ENCODE peak calls at places on chromosomes 2 and 18, in ten cellular contexts. L is HCT116, U is spleen, C is vagina, G is stomach, A is H1, E is sigmoid colon, K is breast epithelium, P is Panc1, T is HepG2. I is an unnamed sample.

GRCh38 chr18:56490942-56491341 is 147.4 kb downstream of the TXNL1 start:
- DNase-seq in L (no peak), U (no peak), C (no peak), G (no peak), A (no peak), E (no peak), K (no peak), P (no peak), T (no peak), I (no peak)

GRCh38 chr2:47005687-47006086 is 90.1 kb upstream of the MCFD2 start:
- DNase-seq in L (no peak), U (no peak), C (no peak), G (no peak), A (no peak), E (no peak), K (no peak), P (no peak), T (no peak), I (no peak)

GRCh38 chr2:174634130-174635014 is 36.8 kb upstream of the WIPF1 start:
- DNase-seq in L (no peak), U (peak), C (no peak), G (no peak), A (no peak), E (no peak), K (no peak), P (no peak), T (no peak), I (no peak)

GRCh38 chr2:117269574-117269973 is 544.9 kb upstream of the DDX18 start:
- DNase-seq in L (no peak), U (no peak), C (no peak), G (no peak), A (no peak), E (no peak), K (no peak), P (no peak), T (no peak), I (no peak)

GRCh38 chr2:10426726-10427567 is 21.2 kb downstream of the ODC1 start:
- DNase-seq in L (no peak), U (peak), C (no peak), G (no peak), A (no peak), E (no peak), K (no peak), P (no peak), T (no peak), I (no peak)

GRCh38 chr2:96906719-96907404 is 37.0 kb upstream of the SEMA4C start:
- DNase-seq in L (no peak), U (no peak), C (no peak), G (no peak), A (peak), E (peak), K (no peak), P (no peak), T (no peak), I (no peak)

GRCh38 chr2:231928481-231928880 is 2.3 kb upstream of the NPPC start:
- DNase-seq in L (no peak), U (peak), C (no peak), G (peak), A (peak), E (peak), K (peak), P (no peak), T (peak), I (no peak)

GRCh38 chr2:86001326-86001725 is 104.4 kb downstream of the POLR1A start:
- DNase-seq in L (no peak), U (peak), C (no peak), G (no peak), A (no peak), E (no peak), K (no peak), P (no peak), T (no peak), I (no peak)

GRCh38 chr2:48900321-48901014 is 144.9 kb upstream of the LHCGR start:
- DNase-seq in L (no peak), U (no peak), C (no peak), G (no peak), A (no peak), E (no peak), K (no peak), P (no peak), T (no peak), I (no peak)

GRCh38 chr18:34821669-34822210 is 111.6 kb downstream of the DTNA start:
- DNase-seq in L (no peak), U (no peak), C (no peak), G (no peak), A (no peak), E (no peak), K (no peak), P (no peak), T (peak), I (no peak)

GRCh38 chr2:177332992-177333388 is 59.6 kb upstream of the AGPS start:
- DNase-seq in L (no peak), U (no peak), C (no peak), G (no peak), A (no peak), E (no peak), K (no peak), P (no peak), T (no peak), I (no peak)

GRCh38 chr2:237306787-237307170 is 107.2 kb downstream of the COL6A3 start:
- DNase-seq in L (no peak), U (no peak), C (no peak), G (no peak), A (no peak), E (no peak), K (no peak), P (no peak), T (no peak), I (no peak)

GRCh38 chr18:26909599-26910290 is 44.2 kb upstream of the AQP4 start:
- DNase-seq in L (no peak), U (no peak), C (no peak), G (no peak), A (no peak), E (no peak), K (no peak), P (no peak), T (peak), I (no peak)

GRCh38 chr2:168798076-168798887 is 4.2 kb upstream of the NOSTRIN start:
- DNase-seq in L (no peak), U (no peak), C (no peak), G (no peak), A (no peak), E (no peak), K (no peak), P (no peak), T (no peak), I (no peak)

GRCh38 chr18:74834424-74835309 is 237.0 kb downstream of the ZNF407 start:
- DNase-seq in L (no peak), U (no peak), C (no peak), G (no peak), A (no peak), E (no peak), K (no peak), P (no peak), T (peak), I (no peak)

DNA sequence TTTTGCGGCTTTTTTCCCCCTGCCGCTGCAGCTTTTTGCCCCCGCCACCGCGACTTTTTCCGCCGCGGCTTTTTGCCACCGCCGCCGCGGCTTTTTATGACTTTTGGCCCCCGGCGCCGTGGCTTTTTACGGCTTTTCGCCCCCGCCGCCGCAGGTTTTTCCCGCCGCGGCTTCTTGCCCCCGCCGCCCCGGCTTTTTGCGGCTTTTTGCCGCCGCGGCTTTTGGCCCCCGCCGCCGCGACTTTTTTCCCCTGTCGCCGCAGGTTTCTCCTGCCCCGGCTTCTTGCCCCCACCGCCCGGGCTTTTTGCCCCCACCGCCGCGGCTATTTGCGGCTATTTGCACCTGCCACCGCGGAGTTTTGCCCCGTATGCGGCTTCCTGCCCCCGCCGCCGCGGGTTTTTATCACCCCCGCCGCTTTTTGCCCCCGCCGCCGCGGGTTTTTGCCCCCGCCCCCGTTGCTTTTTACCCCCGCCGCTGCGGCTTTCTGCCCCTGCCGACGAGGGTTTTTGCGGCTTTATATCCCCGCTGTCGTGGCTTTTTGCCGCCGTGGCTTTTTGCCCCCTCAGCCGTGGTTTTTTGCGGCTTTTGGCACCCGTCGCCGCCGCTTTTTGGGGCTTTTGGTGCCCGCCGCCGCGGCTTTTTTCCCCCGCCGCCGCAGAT is 2750.9 kb downstream of the RPIA start:
- DNase-seq in L (no peak), U (peak), C (peak), G (peak), A (peak), E (peak), K (peak), P (no peak), T (no peak), I (no peak)
- H3K4me3 ChIP-seq in L (no peak), U (peak), C (peak), G (peak), A (no peak), E (peak), K (peak), P (peak), T (peak), I (peak)

GRCh38 chr2:230797515-230798495 is 66.9 kb upstream of the ITM2C start:
- DNase-seq in L (no peak), U (no peak), C (no peak), G (no peak), A (no peak), E (no peak), K (no peak), P (no peak), T (no peak), I (no peak)
- TF ChIP-seq POLR2AphosphoS5 in L (no peak), U (no peak), C (no peak), G (no peak), A (no peak), E (no peak), K (no peak), P (no peak), T (no peak), I (no peak)

DNA sequence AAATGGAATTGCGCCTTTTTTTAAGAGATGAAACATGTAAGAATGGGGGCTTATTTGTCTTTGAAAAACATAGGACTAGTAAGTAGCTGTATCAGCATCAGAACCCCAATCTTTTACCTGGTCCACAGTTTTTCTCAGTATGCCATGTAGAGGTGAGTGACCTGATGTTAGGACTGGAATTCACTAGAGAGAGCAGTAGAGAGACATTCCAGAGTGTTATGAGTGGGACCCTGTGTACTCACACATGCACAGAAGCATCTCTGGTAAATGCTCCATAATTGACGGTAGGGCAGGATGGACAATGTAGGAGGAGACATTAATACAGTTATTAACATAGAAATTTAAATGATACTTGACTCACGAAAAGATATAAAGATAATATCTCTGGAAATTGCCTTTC is 1.4 kb upstream of the GALNT13 start:
- DNase-seq in L (no peak), U (no peak), C (no peak), G (no peak), A (no peak), E (no peak), K (no peak), P (no peak), T (peak), I (no peak)
- H3K4me3 ChIP-seq in L (no peak), U (no peak), C (no peak), G (no peak), A (no peak), E (no peak), K (no peak), P (no peak), T (no peak), I (no peak)

GRCh38 chr2:206863196-206863595 is 76.1 kb upstream of the CPO start:
- DNase-seq in L (no peak), U (no peak), C (no peak), G (no peak), A (no peak), E (no peak), K (no peak), P (no peak), T (no peak), I (no peak)
- TF ChIP-seq POLR2AphosphoS5 in L (no peak), U (no peak), C (no peak), G (no peak), A (no peak), E (no peak), K (no peak), P (no peak), T (no peak), I (no peak)

GRCh38 chr2:153875801-153876466 is 4.2 kb downstream of the GALNT13 start:
- DNase-seq in L (no peak), U (no peak), C (no peak), G (no peak), A (no peak), E (no peak), K (no peak), P (no peak), T (no peak), I (no peak)

GRCh38 chr2:153873062-153874048 is 1.6 kb downstream of the GALNT13 start:
- DNase-seq in L (no peak), U (peak), C (no peak), G (no peak), A (peak), E (no peak), K (no peak), P (no peak), T (no peak), I (no peak)

GRCh38 chr2:153866595-153866994 is 5.1 kb upstream of the GALNT13 start:
- DNase-seq in L (no peak), U (no peak), C (no peak), G (no peak), A (no peak), E (no peak), K (no peak), P (no peak), T (no peak), I (no peak)

GRCh38 chr2:153871231-153872221 is at the start of gene GALNT13:
- DNase-seq in L (no peak), U (peak), C (no peak), G (no peak), A (peak), E (peak), K (no peak), P (no peak), T (peak), I (no peak)

DNA sequence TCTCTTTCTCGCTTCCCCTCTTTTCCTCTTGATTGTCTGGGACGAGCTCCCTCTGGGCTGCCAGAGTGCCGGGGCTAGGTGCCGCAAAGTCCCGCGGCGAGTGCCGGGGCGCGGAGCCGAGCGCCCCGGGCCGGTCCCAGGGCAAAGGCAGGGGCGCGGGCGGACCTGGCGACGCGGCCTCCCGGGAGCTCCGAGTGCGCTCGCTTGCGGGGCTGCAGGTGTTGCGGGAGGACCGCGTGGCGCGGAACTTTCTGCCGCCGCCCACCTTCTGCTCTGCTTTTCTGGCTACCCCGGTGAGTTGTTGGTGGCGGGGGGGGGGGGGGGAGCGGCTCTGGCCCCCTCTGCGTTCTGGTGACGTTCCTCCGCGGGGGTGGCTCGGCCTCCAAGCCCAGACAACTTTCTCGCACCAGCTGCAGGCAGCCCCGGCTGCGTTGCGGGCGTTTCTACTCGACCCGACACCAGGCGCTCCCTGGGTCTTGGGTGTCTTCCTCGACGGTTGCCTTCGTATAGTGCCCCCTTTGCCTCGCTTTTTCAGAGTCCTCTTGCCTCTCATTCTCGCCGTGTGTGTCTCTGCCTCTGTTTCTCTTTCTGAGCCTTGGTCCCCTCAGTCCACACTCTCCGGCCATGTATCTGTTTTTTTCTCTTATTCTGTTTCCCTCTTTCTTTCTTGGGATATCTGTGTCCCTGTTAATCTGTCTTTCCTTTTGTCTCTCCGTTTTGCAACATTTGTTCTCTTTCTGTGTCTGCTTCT is 764 bp downstream of the GALNT13 start:
- DNase-seq in L (no peak), U (peak), C (no peak), G (no peak), A (peak), E (no peak), K (no peak), P (no peak), T (no peak), I (no peak)
- H3K4me3 ChIP-seq in L (no peak), U (no peak), C (peak), G (peak), A (peak), E (peak), K (peak), P (no peak), T (peak), I (no peak)

DNA sequence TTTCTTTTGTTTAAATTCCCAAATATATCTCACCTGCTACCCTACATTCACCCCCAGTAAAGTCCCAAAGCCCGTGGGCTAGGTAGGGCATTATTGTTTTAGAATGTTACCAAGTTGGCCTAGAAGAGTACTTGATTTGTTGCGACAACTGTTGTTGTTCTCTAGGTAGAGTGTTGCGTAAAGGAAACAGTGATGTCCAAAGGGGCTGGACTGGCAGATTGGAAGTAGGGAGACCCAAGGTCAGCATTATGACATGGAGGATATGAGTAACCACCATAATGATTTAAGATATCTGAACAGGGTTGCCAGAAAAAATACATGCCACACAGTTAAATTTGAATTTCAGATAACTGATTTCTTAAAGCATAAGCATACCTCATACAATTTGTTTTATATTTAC is 39.2 kb downstream of the SCN1A start:
- DNase-seq in L (no peak), U (no peak), C (no peak), G (no peak), A (no peak), E (no peak), K (no peak), P (no peak), T (peak), I (no peak)
- TF ChIP-seq POLR2AphosphoS5 in L (no peak), U (no peak), C (no peak), G (no peak), A (no peak), E (no peak), K (no peak), P (no peak), T (no peak), I (no peak)

GRCh38 chr2:189178007-189178406 is 1.6 kb downstream of the COL5A2 start:
- DNase-seq in L (no peak), U (no peak), C (no peak), G (no peak), A (no peak), E (no peak), K (no peak), P (no peak), T (no peak), I (no peak)
- H3K4me3 ChIP-seq in L (no peak), U (no peak), C (peak), G (peak), A (no peak), E (peak), K (peak), P (peak), T (no peak), I (peak)

DNA sequence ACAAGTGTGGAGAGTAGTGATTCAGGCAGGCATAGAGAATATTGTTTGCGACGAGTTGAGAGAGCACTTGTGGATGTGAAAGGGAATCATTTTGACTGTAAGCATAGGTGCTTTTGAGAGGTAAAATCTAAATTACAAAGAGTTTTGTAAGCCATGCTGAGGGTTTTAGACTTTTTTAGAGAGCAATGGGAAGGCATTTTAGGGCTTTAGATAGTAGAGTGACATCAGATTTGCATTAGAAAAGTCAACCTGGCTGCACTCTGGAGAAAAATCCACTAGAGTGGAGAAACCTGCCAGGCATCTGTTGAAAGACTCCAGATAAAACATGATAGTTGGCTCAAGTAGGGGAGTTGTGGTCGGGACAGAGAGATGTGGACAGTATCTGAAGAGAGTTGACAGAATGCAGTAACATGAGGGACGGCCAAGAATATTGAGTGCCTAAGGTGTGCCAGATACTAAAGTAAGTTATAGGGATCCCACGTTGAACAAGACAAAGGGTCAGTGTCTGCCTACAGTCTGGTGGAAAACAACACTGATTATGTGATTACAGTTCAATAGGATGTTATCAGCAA is 91.7 kb upstream of the MYO3B start:
- DNase-seq in L (no peak), U (no peak), C (no peak), G (no peak), A (no peak), E (no peak), K (no peak), P (no peak), T (no peak), I (no peak)
- TF ChIP-seq POLR2AphosphoS5 in L (no peak), U (no peak), C (no peak), G (no peak), A (no peak), E (no peak), K (no peak), P (no peak), T (no peak), I (no peak)

GRCh38 chr2:128490881-128491778 is 172.5 kb upstream of the HS6ST1 start:
- DNase-seq in L (no peak), U (no peak), C (peak), G (peak), A (peak), E (no peak), K (peak), P (no peak), T (no peak), I (no peak)

GRCh38 chr2:128488429-128488828 is 169.8 kb upstream of the HS6ST1 start:
- DNase-seq in L (no peak), U (no peak), C (no peak), G (no peak), A (peak), E (no peak), K (no peak), P (no peak), T (no peak), I (no peak)

GRCh38 chr2:128491845-128492244 is 173.2 kb upstream of the HS6ST1 start:
- DNase-seq in L (no peak), U (no peak), C (no peak), G (peak), A (peak), E (no peak), K (no peak), P (no peak), T (no peak), I (no peak)

GRCh38 chr2:128489580-128490273 is 171.1 kb upstream of the HS6ST1 start:
- DNase-seq in L (no peak), U (no peak), C (peak), G (peak), A (peak), E (no peak), K (no peak), P (no peak), T (no peak), I (no peak)

DNA sequence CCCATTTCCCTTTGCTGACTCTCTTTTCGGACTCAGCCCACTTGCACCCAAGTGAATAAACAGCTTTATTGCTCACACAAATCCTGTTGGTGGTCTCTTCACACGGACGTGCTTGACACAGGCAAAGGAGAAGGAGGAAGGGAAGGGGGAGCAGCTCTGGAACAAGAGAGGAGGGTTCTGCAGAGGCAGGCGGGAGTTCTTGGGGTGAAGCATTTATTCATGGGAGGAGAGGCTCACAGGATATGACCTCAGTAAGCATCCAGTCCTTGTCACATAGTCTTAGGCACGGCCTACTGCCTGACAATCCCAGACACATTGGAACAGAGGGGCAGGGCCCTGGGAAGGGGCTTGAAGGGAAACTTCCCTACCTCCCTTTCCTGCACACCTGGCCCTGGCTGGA is 171.7 kb upstream of the HS6ST1 start:
- DNase-seq in L (no peak), U (no peak), C (no peak), G (no peak), A (peak), E (no peak), K (peak), P (no peak), T (no peak), I (no peak)
- H3K4me3 ChIP-seq in L (no peak), U (no peak), C (no peak), G (no peak), A (no peak), E (no peak), K (no peak), P (no peak), T (no peak), I (no peak)

GRCh38 chr2:30234180-30234971 is 3.0 kb downstream of the LBH start:
- DNase-seq in L (no peak), U (peak), C (no peak), G (peak), A (no peak), E (peak), K (no peak), P (no peak), T (peak), I (no peak)
- TF ChIP-seq POLR2AphosphoS5 in L (no peak), U (peak), C (no peak), G (no peak), A (no peak), E (no peak), K (no peak), P (no peak), T (no peak), I (no peak)